ENCODE peak calls at places on chromosomes 2 and 18, in four cellular contexts. C is pancreas, A is fibroblast of lung, W is AG04450. V is an unnamed sample.

GRCh38 chr2:111667542-111668273 is 216.3 kb downstream of the ANAPC1 start:
- DNase-seq in C (peak; percentile 20), A (peak; percentile 59), W (no peak), V (peak; percentile 75)

GRCh38 chr2:111095426-111095825 is 25.3 kb upstream of the BCL2L11 start:
- DNase-seq in C (no peak), A (no peak), W (no peak), V (no peak)

GRCh38 chr2:150856596-150857281 is 369.3 kb upstream of the RND3 start:
- DNase-seq in W (no peak), A (no peak), C (no peak), V (no peak)

GRCh38 chr2:182436252-182436651 is 9.4 kb upstream of the PDE1A start:
- DNase-seq in W (no peak), C (no peak), A (no peak), V (no peak)

GRCh38 chr2:28929581-28929980 is 35.1 kb downstream of the WDR43 start:
- DNase-seq in C (no peak), W (no peak), A (no peak), V (no peak)

GRCh38 chr2:9108210-9108967 is 98.2 kb upstream of the ASAP2 start:
- DNase-seq in C (no peak), A (peak; percentile 54), W (no peak), V (peak; percentile 56)

GRCh38 chr18:76822510-76823165 is at the start of gene ZNF236:
- DNase-seq in W (peak; percentile 47), C (peak; percentile 70), A (peak; percentile 81), V (peak; percentile 92)

GRCh38 chr2:61714210-61714609 is 139.7 kb downstream of the FAM161A start:
- DNase-seq in C (peak; percentile 24), W (no peak), A (no peak), V (no peak)

GRCh38 chr2:159185401-159186130 is 100.9 kb downstream of the WDSUB1 start:
- DNase-seq in C (no peak), W (no peak), A (peak; percentile 99), V (peak; percentile 95)

GRCh38 chr2:1605102-1605501 is 139.2 kb downstream of the PXDN start:
- DNase-seq in W (no peak), C (no peak), A (peak; percentile 67), V (peak; percentile 52)

GRCh38 chr2:207316484-207316883 is 150.7 kb upstream of the KLF7 start:
- DNase-seq in W (no peak), C (no peak), A (no peak), V (no peak)

GRCh38 chr2:144412727-144413126 is 107.2 kb downstream of the ZEB2 start:
- DNase-seq in C (no peak), A (no peak), W (no peak), V (no peak)

GRCh38 chr2:208642125-208642779 is 235.7 kb downstream of the PTH2R start:
- DNase-seq in A (no peak), W (no peak), C (no peak), V (no peak)

GRCh38 chr2:157788201-157788600 is 87.9 kb downstream of the ACVR1 start:
- DNase-seq in C (no peak), W (no peak), A (no peak), V (no peak)

GRCh38 chr2:219426068-219426443 is 7.9 kb downstream of the DES start:
- DNase-seq in C (no peak), W (no peak), A (no peak), V (no peak)

GRCh38 chr18:66616523-66616983 is 12.7 kb upstream of the CDH19 start:
- DNase-seq in W (no peak), A (peak; percentile 7), C (no peak), V (no peak)

GRCh38 chr2:152627010-152627957 is 90.0 kb downstream of the PRPF40A start:
- DNase-seq in A (peak; percentile 42), C (no peak), W (no peak), V (peak; percentile 63)

GRCh38 chr2:172195836-172196376 is 93.2 kb upstream of the DLX2 start:
- DNase-seq in A (no peak), W (no peak), C (no peak), V (no peak)

GRCh38 chr18:53796042-53796729 is 428.3 kb downstream of the MBD2 start:
- DNase-seq in W (peak; percentile 18), C (no peak), A (peak; percentile 91), V (peak; percentile 85)

GRCh38 chr2:196073521-196073920 is 4.9 kb upstream of the DNAH7 start:
- DNase-seq in C (no peak), W (no peak), A (no peak), V (no peak)

GRCh38 chr18:42807852-42808251 is 307.6 kb downstream of the RIT2 start:
- DNase-seq in A (peak; percentile 23), C (no peak), W (no peak), V (peak; percentile 82)

GRCh38 chr2:140344842-140345241 is 1564.7 kb upstream of the NXPH2 start:
- DNase-seq in C (no peak), W (no peak), A (peak; percentile 33), V (no peak)

GRCh38 chr2:236731767-236732580 is 162.3 kb downstream of the ACKR3 start:
- DNase-seq in C (no peak), A (no peak), W (no peak), V (peak; percentile 12)

GRCh38 chr2:51662187-51662586 is 630.3 kb upstream of the NRXN1 start:
- DNase-seq in A (no peak), W (no peak), C (no peak), V (no peak)

GRCh38 chr2:21939961-21940360 is 816.2 kb downstream of the TDRD15 start:
- DNase-seq in W (no peak), C (no peak), A (no peak), V (no peak)

GRCh38 chr18:51020536-51020935 is 9.5 kb upstream of the SMAD4 start:
- DNase-seq in A (no peak), C (no peak), W (no peak), V (no peak)

GRCh38 chr2:165876712-165877111 is 76.9 kb downstream of the TTC21B start:
- DNase-seq in W (no peak), A (peak; percentile 45), C (no peak), V (peak; percentile 13)

V was measured in astrocyte of the hippocampus.